ENCODE peak calls at places on chromosomes 3 and 15, in ten cellular contexts. One of them, this sample, is unnamed.

GRCh38 chr3:41907330-41908073 is 54.4 kb downstream of the ULK4 start:
- DNase-seq in naive thymus-derived CD4-positive, alpha-beta T cell: no peak
- DNase-seq in COR-L47: no peak
- DNase-seq in HFFc6: peak
- DNase-seq in stimulated activated CD8-positive, alpha-beta memory T cell treated with anti-CD3 and anti-CD28 coated beads, Interleukin-15, amount 100 ng/mL, for 4 hours: no peak
- DNase-seq in lung: no peak
- DNase-seq in effector memory CD8-positive, alpha-beta T cell: no peak
- DNase-seq in H4: no peak
- DNase-seq in GM04504: no peak
- DNase-seq in NCI-H510A: no peak
- DNase-seq in this sample: no peak

GRCh38 chr3:189080745-189081144 is 91.0 kb upstream of the TPRG1 start:
- DNase-seq in H4: no peak
- DNase-seq in stimulated activated CD8-positive, alpha-beta memory T cell treated with anti-CD3 and anti-CD28 coated beads, Interleukin-15, amount 100 ng/mL, for 4 hours: no peak
- DNase-seq in HFFc6: no peak
- DNase-seq in NCI-H510A: no peak
- DNase-seq in GM04504: no peak
- DNase-seq in COR-L47: no peak
- DNase-seq in lung: no peak
- DNase-seq in effector memory CD8-positive, alpha-beta T cell: no peak
- DNase-seq in naive thymus-derived CD4-positive, alpha-beta T cell: no peak
- DNase-seq in this sample: no peak

GRCh38 chr3:2535206-2535605 is 436.5 kb downstream of the CNTN4 start:
- DNase-seq in COR-L47: no peak
- DNase-seq in H4: no peak
- DNase-seq in stimulated activated CD8-positive, alpha-beta memory T cell treated with anti-CD3 and anti-CD28 coated beads, Interleukin-15, amount 100 ng/mL, for 4 hours: no peak
- DNase-seq in naive thymus-derived CD4-positive, alpha-beta T cell: no peak
- DNase-seq in HFFc6: no peak
- DNase-seq in lung: no peak
- DNase-seq in NCI-H510A: no peak
- DNase-seq in effector memory CD8-positive, alpha-beta T cell: no peak
- DNase-seq in GM04504: no peak
- DNase-seq in this sample: no peak

GRCh38 chr15:77527164-77527778 is 105.4 kb downstream of the LINGO1 start:
- DNase-seq in effector memory CD8-positive, alpha-beta T cell: no peak
- DNase-seq in COR-L47: peak
- DNase-seq in GM04504: no peak
- DNase-seq in naive thymus-derived CD4-positive, alpha-beta T cell: no peak
- DNase-seq in H4: peak
- DNase-seq in lung: no peak
- DNase-seq in stimulated activated CD8-positive, alpha-beta memory T cell treated with anti-CD3 and anti-CD28 coated beads, Interleukin-15, amount 100 ng/mL, for 4 hours: no peak
- DNase-seq in HFFc6: no peak
- DNase-seq in NCI-H510A: no peak
- DNase-seq in this sample: no peak

GRCh38 chr3:52007291-52007690 is 11.6 kb upstream of the RPL29 start:
- DNase-seq in GM04504: no peak
- DNase-seq in naive thymus-derived CD4-positive, alpha-beta T cell: no peak
- DNase-seq in H4: no peak
- DNase-seq in stimulated activated CD8-positive, alpha-beta memory T cell treated with anti-CD3 and anti-CD28 coated beads, Interleukin-15, amount 100 ng/mL, for 4 hours: no peak
- DNase-seq in HFFc6: no peak
- DNase-seq in effector memory CD8-positive, alpha-beta T cell: no peak
- DNase-seq in NCI-H510A: no peak
- DNase-seq in COR-L47: no peak
- DNase-seq in lung: no peak
- DNase-seq in this sample: no peak

GRCh38 chr3:133783762-133784161 is 21.9 kb upstream of the SRPRB start:
- DNase-seq in naive thymus-derived CD4-positive, alpha-beta T cell: no peak
- DNase-seq in COR-L47: no peak
- DNase-seq in stimulated activated CD8-positive, alpha-beta memory T cell treated with anti-CD3 and anti-CD28 coated beads, Interleukin-15, amount 100 ng/mL, for 4 hours: no peak
- DNase-seq in GM04504: no peak
- DNase-seq in effector memory CD8-positive, alpha-beta T cell: no peak
- DNase-seq in lung: no peak
- DNase-seq in NCI-H510A: no peak
- DNase-seq in HFFc6: no peak
- DNase-seq in H4: no peak
- DNase-seq in this sample: no peak

GRCh38 chr3:80550154-80550553 is 782.4 kb upstream of the ROBO1 start:
- DNase-seq in GM04504: no peak
- DNase-seq in HFFc6: no peak
- DNase-seq in lung: no peak
- DNase-seq in effector memory CD8-positive, alpha-beta T cell: no peak
- DNase-seq in COR-L47: no peak
- DNase-seq in NCI-H510A: no peak
- DNase-seq in stimulated activated CD8-positive, alpha-beta memory T cell treated with anti-CD3 and anti-CD28 coated beads, Interleukin-15, amount 100 ng/mL, for 4 hours: no peak
- DNase-seq in H4: no peak
- DNase-seq in naive thymus-derived CD4-positive, alpha-beta T cell: no peak
- DNase-seq in this sample: no peak

GRCh38 chr3:14767706-14768105 is 51.1 kb upstream of the FGD5 start:
- DNase-seq in H4: no peak
- DNase-seq in GM04504: no peak
- DNase-seq in NCI-H510A: no peak
- DNase-seq in lung: peak
- DNase-seq in HFFc6: no peak
- DNase-seq in stimulated activated CD8-positive, alpha-beta memory T cell treated with anti-CD3 and anti-CD28 coated beads, Interleukin-15, amount 100 ng/mL, for 4 hours: no peak
- DNase-seq in effector memory CD8-positive, alpha-beta T cell: no peak
- DNase-seq in COR-L47: no peak
- DNase-seq in naive thymus-derived CD4-positive, alpha-beta T cell: no peak
- DNase-seq in this sample: no peak

GRCh38 chr3:48404440-48405342 is 25.2 kb downstream of the PLXNB1 start:
- DNase-seq in HFFc6: no peak
- DNase-seq in naive thymus-derived CD4-positive, alpha-beta T cell: no peak
- DNase-seq in H4: no peak
- DNase-seq in effector memory CD8-positive, alpha-beta T cell: no peak
- DNase-seq in COR-L47: no peak
- DNase-seq in stimulated activated CD8-positive, alpha-beta memory T cell treated with anti-CD3 and anti-CD28 coated beads, Interleukin-15, amount 100 ng/mL, for 4 hours: no peak
- DNase-seq in GM04504: no peak
- DNase-seq in NCI-H510A: no peak
- DNase-seq in lung: no peak
- DNase-seq in this sample: no peak

GRCh38 chr15:63599401-63600000 is 2.3 kb downstream of the FBXL22 start:
- DNase-seq in H4: peak
- DNase-seq in naive thymus-derived CD4-positive, alpha-beta T cell: peak
- DNase-seq in NCI-H510A: no peak
- DNase-seq in lung: peak
- DNase-seq in COR-L47: peak
- DNase-seq in HFFc6: no peak
- DNase-seq in stimulated activated CD8-positive, alpha-beta memory T cell treated with anti-CD3 and anti-CD28 coated beads, Interleukin-15, amount 100 ng/mL, for 4 hours: no peak
- DNase-seq in effector memory CD8-positive, alpha-beta T cell: no peak
- DNase-seq in GM04504: no peak
- DNase-seq in this sample: peak

GRCh38 chr15:33358303-33358702 is 47.5 kb downstream of the RYR3 start:
- DNase-seq in naive thymus-derived CD4-positive, alpha-beta T cell: no peak
- DNase-seq in H4: peak
- DNase-seq in stimulated activated CD8-positive, alpha-beta memory T cell treated with anti-CD3 and anti-CD28 coated beads, Interleukin-15, amount 100 ng/mL, for 4 hours: no peak
- DNase-seq in lung: no peak
- DNase-seq in HFFc6: no peak
- DNase-seq in effector memory CD8-positive, alpha-beta T cell: no peak
- DNase-seq in NCI-H510A: no peak
- DNase-seq in GM04504: no peak
- DNase-seq in COR-L47: no peak
- DNase-seq in this sample: no peak

GRCh38 chr15:68211656-68212320 is 6.7 kb upstream of the CALML4 start:
- DNase-seq in lung: no peak
- DNase-seq in H4: no peak
- DNase-seq in NCI-H510A: no peak
- DNase-seq in effector memory CD8-positive, alpha-beta T cell: no peak
- DNase-seq in COR-L47: no peak
- DNase-seq in HFFc6: no peak
- DNase-seq in naive thymus-derived CD4-positive, alpha-beta T cell: no peak
- DNase-seq in stimulated activated CD8-positive, alpha-beta memory T cell treated with anti-CD3 and anti-CD28 coated beads, Interleukin-15, amount 100 ng/mL, for 4 hours: no peak
- DNase-seq in GM04504: no peak
- DNase-seq in this sample: no peak

GRCh38 chr3:115975353-115975752 is 352.0 kb downstream of the GAP43 start:
- DNase-seq in naive thymus-derived CD4-positive, alpha-beta T cell: no peak
- DNase-seq in NCI-H510A: peak
- DNase-seq in stimulated activated CD8-positive, alpha-beta memory T cell treated with anti-CD3 and anti-CD28 coated beads, Interleukin-15, amount 100 ng/mL, for 4 hours: no peak
- DNase-seq in GM04504: no peak
- DNase-seq in lung: no peak
- DNase-seq in HFFc6: no peak
- DNase-seq in COR-L47: no peak
- DNase-seq in effector memory CD8-positive, alpha-beta T cell: no peak
- DNase-seq in H4: peak
- DNase-seq in this sample: no peak

GRCh38 chr3:1087066-1087555 is 5.7 kb upstream of the CNTN6 start:
- DNase-seq in NCI-H510A: no peak
- DNase-seq in GM04504: peak
- DNase-seq in naive thymus-derived CD4-positive, alpha-beta T cell: no peak
- DNase-seq in COR-L47: no peak
- DNase-seq in H4: peak
- DNase-seq in effector memory CD8-positive, alpha-beta T cell: no peak
- DNase-seq in HFFc6: peak
- DNase-seq in stimulated activated CD8-positive, alpha-beta memory T cell treated with anti-CD3 and anti-CD28 coated beads, Interleukin-15, amount 100 ng/mL, for 4 hours: no peak
- DNase-seq in lung: peak
- DNase-seq in this sample: no peak

GRCh38 chr3:3802021-3802420 is 2.8 kb downstream of the LRRN1 start:
- DNase-seq in lung: no peak
- DNase-seq in NCI-H510A: no peak
- DNase-seq in GM04504: no peak
- DNase-seq in HFFc6: no peak
- DNase-seq in effector memory CD8-positive, alpha-beta T cell: no peak
- DNase-seq in stimulated activated CD8-positive, alpha-beta memory T cell treated with anti-CD3 and anti-CD28 coated beads, Interleukin-15, amount 100 ng/mL, for 4 hours: no peak
- DNase-seq in COR-L47: no peak
- DNase-seq in naive thymus-derived CD4-positive, alpha-beta T cell: no peak
- DNase-seq in H4: no peak
- DNase-seq in this sample: no peak

GRCh38 chr3:144189044-144189443 is 217.4 kb downstream of the DIPK2A start:
- DNase-seq in naive thymus-derived CD4-positive, alpha-beta T cell: no peak
- DNase-seq in stimulated activated CD8-positive, alpha-beta memory T cell treated with anti-CD3 and anti-CD28 coated beads, Interleukin-15, amount 100 ng/mL, for 4 hours: no peak
- DNase-seq in GM04504: no peak
- DNase-seq in H4: peak
- DNase-seq in HFFc6: no peak
- DNase-seq in lung: no peak
- DNase-seq in effector memory CD8-positive, alpha-beta T cell: no peak
- DNase-seq in NCI-H510A: no peak
- DNase-seq in COR-L47: no peak
- DNase-seq in this sample: no peak

GRCh38 chr3:197748597-197749314 is 927 bp upstream of the FYTTD1 start:
- DNase-seq in naive thymus-derived CD4-positive, alpha-beta T cell: no peak
- DNase-seq in stimulated activated CD8-positive, alpha-beta memory T cell treated with anti-CD3 and anti-CD28 coated beads, Interleukin-15, amount 100 ng/mL, for 4 hours: no peak
- DNase-seq in HFFc6: peak
- DNase-seq in COR-L47: no peak
- DNase-seq in effector memory CD8-positive, alpha-beta T cell: no peak
- DNase-seq in H4: peak
- DNase-seq in lung: no peak
- DNase-seq in NCI-H510A: no peak
- DNase-seq in GM04504: peak
- DNase-seq in this sample: no peak

GRCh38 chr15:38216763-38217162 is 35.9 kb upstream of the SPRED1 start:
- DNase-seq in COR-L47: no peak
- DNase-seq in HFFc6: no peak
- DNase-seq in effector memory CD8-positive, alpha-beta T cell: no peak
- DNase-seq in NCI-H510A: no peak
- DNase-seq in lung: no peak
- DNase-seq in H4: no peak
- DNase-seq in GM04504: no peak
- DNase-seq in naive thymus-derived CD4-positive, alpha-beta T cell: no peak
- DNase-seq in stimulated activated CD8-positive, alpha-beta memory T cell treated with anti-CD3 and anti-CD28 coated beads, Interleukin-15, amount 100 ng/mL, for 4 hours: no peak
- DNase-seq in this sample: no peak

GRCh38 chr15:72491768-72492167 is 17.6 kb downstream of the ARIH1 start:
- DNase-seq in effector memory CD8-positive, alpha-beta T cell: no peak
- DNase-seq in COR-L47: no peak
- DNase-seq in H4: peak
- DNase-seq in NCI-H510A: no peak
- DNase-seq in naive thymus-derived CD4-positive, alpha-beta T cell: no peak
- DNase-seq in lung: no peak
- DNase-seq in stimulated activated CD8-positive, alpha-beta memory T cell treated with anti-CD3 and anti-CD28 coated beads, Interleukin-15, amount 100 ng/mL, for 4 hours: no peak
- DNase-seq in GM04504: peak
- DNase-seq in HFFc6: peak
- DNase-seq in this sample: no peak

GRCh38 chr3:30438121-30438520 is 168.3 kb upstream of the TGFBR2 start:
- DNase-seq in lung: no peak
- DNase-seq in stimulated activated CD8-positive, alpha-beta memory T cell treated with anti-CD3 and anti-CD28 coated beads, Interleukin-15, amount 100 ng/mL, for 4 hours: no peak
- DNase-seq in HFFc6: no peak
- DNase-seq in COR-L47: no peak
- DNase-seq in NCI-H510A: no peak
- DNase-seq in GM04504: no peak
- DNase-seq in naive thymus-derived CD4-positive, alpha-beta T cell: no peak
- DNase-seq in H4: no peak
- DNase-seq in effector memory CD8-positive, alpha-beta T cell: no peak
- DNase-seq in this sample: no peak